ENCODE peak calls at places on chromosomes 6 and 20, in ten cellular contexts. N, D, V, H, W, L, Q, G, C and F are unnamed samples.

GRCh38 chr6:137933696-137934095 is 66.6 kb downstream of the TNFAIP3 start:
- DNase-seq in N (no peak), D (no peak), V (no peak), H (no peak), W (no peak), L (peak), Q (no peak), G (no peak), C (no peak), F (peak)

GRCh38 chr6:41449399-41450245 is 96.6 kb upstream of the FOXP4 start:
- DNase-seq in N (no peak), D (no peak), V (no peak), H (no peak), W (no peak), L (peak), Q (no peak), G (no peak), C (no peak), F (no peak)

GRCh38 chr6:69881322-69882151 is 15.2 kb downstream of the COL19A1 start:
- DNase-seq in N (no peak), D (no peak), V (no peak), H (no peak), W (no peak), L (no peak), Q (no peak), G (no peak), C (no peak), F (no peak)

GRCh38 chr20:5531318-5532081 is 214.7 kb upstream of the PROKR2 start:
- DNase-seq in N (no peak), D (no peak), V (no peak), H (no peak), W (no peak), L (no peak), Q (no peak), G (no peak), C (no peak), F (peak)

GRCh38 chr6:140711019-140711613 is 1336.7 kb upstream of the CITED2 start:
- DNase-seq in N (no peak), D (no peak), V (no peak), H (no peak), W (no peak), L (no peak), Q (no peak), G (no peak), C (no peak), F (no peak)

GRCh38 chr20:11195899-11196558 is 522.2 kb upstream of the JAG1 start:
- DNase-seq in N (no peak), D (no peak), V (no peak), H (no peak), W (no peak), L (no peak), Q (no peak), G (no peak), C (no peak), F (peak)

GRCh38 chr20:37313546-37314091 is 24.2 kb downstream of the MANBAL start:
- DNase-seq in N (no peak), D (no peak), V (no peak), H (no peak), W (no peak), L (no peak), Q (no peak), G (no peak), C (no peak), F (no peak)

GRCh38 chr6:151847064-151847463 is 39.6 kb downstream of the ESR1 start:
- DNase-seq in N (no peak), D (no peak), V (no peak), H (no peak), W (peak), L (no peak), Q (no peak), G (no peak), C (no peak), F (peak)